ENCODE peak calls at places on chromosomes 11 and 22, in six cellular contexts. I, A, G, C, D and L are unnamed samples.
A peak's percentile ranks its signal among the peaks of the same experiment; 100 is the strongest.

GRCh38 chr11:102494216-102494615 is 36.3 kb downstream of the MMP7 start:
- DNase-seq in I (peak; percentile 59), D (no peak), A (no peak), G (no peak), C (peak; percentile 99), L (no peak)

GRCh38 chr22:24400726-24401596 is 26.4 kb upstream of the ADORA2A start:
- DNase-seq in I (no peak), G (no peak), C (no peak), A (no peak), D (peak; percentile 45), L (peak; percentile 45)

GRCh38 chr22:17198188-17199130 is 20.8 kb downstream of the ADA2 start:
- DNase-seq in A (peak; percentile 98), G (peak; percentile 98), D (no peak), C (no peak), I (no peak), L (no peak)

GRCh38 chr11:111301004-111301839 is 2.9 kb downstream of the POU2AF3 start:
- DNase-seq in D (no peak), G (no peak), A (no peak), I (no peak), C (no peak), L (peak; percentile 27)

GRCh38 chr22:24183321-24184031 is 2.2 kb downstream of the SUSD2 start:
- DNase-seq in C (no peak), A (no peak), D (no peak), G (no peak), I (no peak), L (no peak)

GRCh38 chr22:45784357-45785277 is 113.0 kb downstream of the ATXN10 start:
- DNase-seq in D (peak; percentile 74), C (no peak), A (peak; percentile 29), I (no peak), G (no peak), L (peak; percentile 47)

GRCh38 chr11:17129003-17129402 is 51.5 kb upstream of the RPS13 start:
- DNase-seq in G (no peak), D (no peak), I (no peak), C (peak; percentile 85), A (no peak), L (no peak)

GRCh38 chr11:70247042-70247709 is 23.3 kb upstream of the PPFIA1 start:
- DNase-seq in I (no peak), D (no peak), A (no peak), G (no peak), C (peak; percentile 30), L (no peak)

GRCh38 chr11:3093281-3094191 is 36.3 kb upstream of the CARS1 start:
- DNase-seq in C (no peak), A (peak; percentile 26), D (no peak), G (peak; percentile 67), I (no peak), L (no peak)

GRCh38 chr22:37661160-37661924 is 2.8 kb downstream of the PDXP start:
- DNase-seq in I (no peak), D (no peak), A (peak; percentile 47), C (peak; percentile 35), G (peak; percentile 28), L (peak; percentile 57)

GRCh38 chr11:1815751-1816150 is 19.0 kb upstream of the SYT8 start:
- DNase-seq in G (no peak), D (no peak), C (no peak), I (no peak), A (no peak), L (no peak)

GRCh38 chr11:70210516-70210915 is 7.4 kb downstream of the FADD start:
- DNase-seq in C (no peak), I (no peak), A (no peak), G (no peak), D (no peak), L (no peak)

GRCh38 chr11:89347071-89347470 is 144.1 kb downstream of the NOX4 start:
- DNase-seq in C (no peak), A (no peak), I (no peak), G (no peak), D (no peak), L (no peak)

GRCh38 chr22:25053153-25053805 is 100.8 kb downstream of the KIAA1671 start:
- DNase-seq in C (peak; percentile 56), I (no peak), D (no peak), A (no peak), G (no peak), L (no peak)

GRCh38 chr22:45777046-45777851 is 105.6 kb downstream of the ATXN10 start:
- DNase-seq in D (no peak), A (no peak), C (peak; percentile 83), G (no peak), I (no peak), L (peak; percentile 69)

GRCh38 chr11:67382481-67383136 is 9.2 kb upstream of the RAD9A start:
- DNase-seq in A (peak; percentile 85), D (peak; percentile 71), I (peak; percentile 69), G (peak; percentile 85), C (peak; percentile 93), L (peak; percentile 88)

GRCh38 chr11:18731949-18732821 is 6.2 kb upstream of the IGSF22 start:
- DNase-seq in G (peak; percentile 56), C (peak; percentile 70), I (peak; percentile 19), A (peak; percentile 47), D (peak; percentile 43), L (peak; percentile 67)

GRCh38 chr11:72040497-72041363 is 39.6 kb downstream of the NUMA1 start:
- DNase-seq in D (peak; percentile 74), I (peak; percentile 72), G (peak; percentile 74), C (peak; percentile 96), A (peak; percentile 91), L (peak; percentile 72)

GRCh38 chr11:28420099-28420498 is 311.9 kb downstream of the METTL15 start:
- DNase-seq in A (no peak), G (no peak), C (peak; percentile 10), I (no peak), D (no peak), L (no peak)

GRCh38 chr11:848380-848931 is 5.8 kb downstream of the TSPAN4 start:
- DNase-seq in A (peak; percentile 74), C (no peak), I (no peak), G (peak; percentile 70), D (peak; percentile 49), L (peak; percentile 71)

GRCh38 chr22:49999063-49999900 is 13.3 kb downstream of the IL17REL start:
- DNase-seq in G (peak; percentile 80), A (peak; percentile 80), D (no peak), C (no peak), I (no peak), L (no peak)

GRCh38 chr11:2995893-2996554 is 3.9 kb upstream of the NAP1L4 start:
- DNase-seq in C (no peak), G (peak; percentile 28), I (no peak), A (no peak), D (no peak), L (no peak)

DNA sequence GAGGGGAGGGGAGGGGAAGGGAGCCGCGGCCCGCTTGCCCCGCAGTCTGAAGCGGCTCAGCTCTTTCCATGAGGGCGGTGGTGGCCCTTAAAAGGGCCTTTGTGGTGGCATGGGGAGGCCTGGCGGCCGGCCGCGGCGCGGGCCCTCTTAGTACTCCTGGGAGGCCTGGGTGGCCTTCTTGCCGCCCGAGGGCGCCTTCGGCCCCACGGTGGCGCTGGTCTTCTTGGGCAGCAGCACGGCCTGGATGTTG is 6.9 kb downstream of the DPAGT1 start:
- DNase-seq in C (peak; percentile 72), I (no peak), A (peak; percentile 90), D (peak; percentile 68), G (peak; percentile 68), L (no peak)
- TF ChIP-seq CTCF in C (peak; percentile 68), I (peak; percentile 59), A (peak; percentile 69), D (peak; percentile 58), G (peak; percentile 48), L (peak; percentile 68)

GRCh38 chr11:26286472-26287066 is 45.4 kb upstream of the ANO3 start:
- DNase-seq in G (peak; percentile 67), A (peak; percentile 87), I (no peak), C (peak; percentile 20), D (no peak), L (peak; percentile 42)
- TF ChIP-seq EZH2phosphoT487 in G (no peak), A (no peak), I (no peak), C (no peak), D (no peak), L (no peak)

GRCh38 chr11:60872952-60873524 is 5.7 kb downstream of the ZP1 start:
- DNase-seq in G (peak; percentile 72), C (no peak), I (no peak), A (peak; percentile 11), D (no peak), L (no peak)

GRCh38 chr11:60870276-60870675 is 2.9 kb downstream of the ZP1 start:
- DNase-seq in A (peak; percentile 11), G (peak; percentile 58), C (no peak), D (peak; percentile 93), I (no peak), L (peak; percentile 24)

GRCh38 chr11:60870733-60871377 is 3.5 kb downstream of the ZP1 start:
- DNase-seq in A (no peak), D (peak; percentile 31), I (no peak), G (no peak), C (no peak), L (no peak)

GRCh38 chr11:60872124-60872951 is 5.0 kb downstream of the ZP1 start:
- DNase-seq in I (no peak), D (peak; percentile 47), C (no peak), A (no peak), G (no peak), L (no peak)

GRCh38 chr11:60871378-60872061 is 4.2 kb downstream of the ZP1 start:
- DNase-seq in D (no peak), I (no peak), A (no peak), C (no peak), G (no peak), L (no peak)
- TF ChIP-seq CTCF in D (no peak), I (peak; percentile 2), A (no peak), C (no peak), G (no peak), L (no peak)

GRCh38 chr11:32706985-32707736 is 87.3 kb downstream of the CCDC73 start:
- DNase-seq in A (no peak), I (peak; percentile 44), G (no peak), D (peak; percentile 46), C (peak; percentile 85), L (no peak)
- TF ChIP-seq EZH2phosphoT487 in A (no peak), I (no peak), G (no peak), D (no peak), C (no peak), L (no peak)

GRCh38 chr11:129230006-129230405 is 37.9 kb upstream of the ARHGAP32 start:
- DNase-seq in C (peak; percentile 43), A (no peak), I (no peak), G (no peak), D (no peak), L (no peak)
- TF ChIP-seq CTCF in C (peak; percentile 55), A (no peak), I (no peak), G (peak; percentile 34), D (peak; percentile 5), L (no peak)

DNA sequence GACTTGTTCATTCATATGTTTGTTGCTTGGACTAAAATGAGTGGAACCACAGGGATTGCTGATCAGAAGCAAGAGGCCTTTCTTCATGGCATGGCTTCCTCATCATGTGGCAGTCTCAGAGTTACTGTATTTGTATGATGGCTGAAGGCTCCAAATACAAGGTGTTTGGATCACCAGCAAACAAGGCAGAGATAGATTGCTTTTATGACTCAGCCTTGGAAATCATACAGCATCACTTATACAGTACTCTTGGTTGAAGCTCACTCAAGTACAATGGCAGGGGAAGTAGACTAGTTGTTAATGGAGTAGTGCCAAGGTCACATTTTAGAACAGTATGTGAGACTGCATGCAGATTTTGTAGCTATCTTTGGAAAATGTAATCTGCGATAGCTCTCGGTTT is 16.6 kb downstream of the CAPRIN1 start:
- DNase-seq in G (no peak), C (peak; percentile 27), I (no peak), A (no peak), D (no peak), L (no peak)
- TF ChIP-seq EZH2phosphoT487 in G (no peak), C (no peak), I (no peak), A (no peak), D (no peak), L (no peak)